ENCODE peak calls at places on chromosomes 3 and 15, in nine cellular contexts. One of them, this sample, is unnamed.

GRCh38 chr3:23202203-23202920 is 765 bp upstream of the UBE2E2 start:
- DNase-seq in HCT116: no peak
- DNase-seq in naive thymus-derived CD4-positive, alpha-beta T cell: no peak
- DNase-seq in upper lobe of left lung: peak; percentile 42
- DNase-seq in tibial nerve: peak; percentile 29
- DNase-seq in fibroblast of lung: peak; percentile 19
- DNase-seq in AG04450: no peak
- DNase-seq in neural progenitor cell: no peak
- DNase-seq in Caco-2: no peak
- DNase-seq in this sample: no peak

GRCh38 chr3:56801597-56802410 is at the start of gene ARHGEF3:
- DNase-seq in HCT116: peak; percentile 72
- DNase-seq in naive thymus-derived CD4-positive, alpha-beta T cell: peak; percentile 80
- DNase-seq in upper lobe of left lung: peak; percentile 98
- DNase-seq in tibial nerve: peak; percentile 63
- DNase-seq in fibroblast of lung: peak; percentile 65
- DNase-seq in AG04450: no peak
- DNase-seq in neural progenitor cell: peak; percentile 91
- DNase-seq in Caco-2: peak; percentile 84
- DNase-seq in this sample: no peak

GRCh38 chr3:15462451-15462850 is 35.1 kb downstream of the EAF1 start:
- DNase-seq in HCT116: no peak
- DNase-seq in naive thymus-derived CD4-positive, alpha-beta T cell: no peak
- DNase-seq in upper lobe of left lung: no peak
- DNase-seq in tibial nerve: no peak
- DNase-seq in fibroblast of lung: no peak
- DNase-seq in AG04450: no peak
- DNase-seq in neural progenitor cell: no peak
- DNase-seq in Caco-2: no peak
- DNase-seq in this sample: no peak

GRCh38 chr3:46867550-46867898 is 4.3 kb upstream of the MYL3 start:
- DNase-seq in HCT116: no peak
- DNase-seq in naive thymus-derived CD4-positive, alpha-beta T cell: no peak
- DNase-seq in upper lobe of left lung: peak; percentile 94
- DNase-seq in tibial nerve: peak; percentile 70
- DNase-seq in fibroblast of lung: peak; percentile 73
- DNase-seq in AG04450: no peak
- DNase-seq in neural progenitor cell: no peak
- DNase-seq in Caco-2: no peak
- DNase-seq in this sample: no peak

GRCh38 chr3:169146112-169146665 is 517.3 kb downstream of the MECOM start:
- DNase-seq in HCT116: no peak
- DNase-seq in naive thymus-derived CD4-positive, alpha-beta T cell: no peak
- DNase-seq in upper lobe of left lung: peak; percentile 77
- DNase-seq in tibial nerve: no peak
- DNase-seq in fibroblast of lung: peak; percentile 67
- DNase-seq in AG04450: no peak
- DNase-seq in neural progenitor cell: peak; percentile 81
- DNase-seq in Caco-2: peak; percentile 47
- DNase-seq in this sample: no peak

GRCh38 chr3:63724987-63725386 is 72.5 kb downstream of the SNTN start:
- DNase-seq in HCT116: no peak
- DNase-seq in naive thymus-derived CD4-positive, alpha-beta T cell: no peak
- DNase-seq in upper lobe of left lung: no peak
- DNase-seq in tibial nerve: no peak
- DNase-seq in fibroblast of lung: peak; percentile 32
- DNase-seq in AG04450: peak; percentile 57
- DNase-seq in neural progenitor cell: no peak
- DNase-seq in Caco-2: no peak
- DNase-seq in this sample: peak; percentile 75

GRCh38 chr3:143037867-143038266 is 36.5 kb downstream of the U2SURP start:
- DNase-seq in HCT116: no peak
- DNase-seq in naive thymus-derived CD4-positive, alpha-beta T cell: no peak
- DNase-seq in upper lobe of left lung: no peak
- DNase-seq in tibial nerve: no peak
- DNase-seq in fibroblast of lung: no peak
- DNase-seq in AG04450: no peak
- DNase-seq in neural progenitor cell: no peak
- DNase-seq in Caco-2: no peak
- DNase-seq in this sample: no peak

GRCh38 chr3:15974647-15975046 is 176.9 kb upstream of the ANKRD28 start:
- DNase-seq in HCT116: no peak
- DNase-seq in naive thymus-derived CD4-positive, alpha-beta T cell: no peak
- DNase-seq in upper lobe of left lung: no peak
- DNase-seq in tibial nerve: no peak
- DNase-seq in fibroblast of lung: no peak
- DNase-seq in AG04450: no peak
- DNase-seq in neural progenitor cell: peak; percentile 49
- DNase-seq in Caco-2: peak; percentile 13
- DNase-seq in this sample: no peak

GRCh38 chr15:98668566-98669308 is 20.4 kb downstream of the IGF1R start:
- DNase-seq in HCT116: peak; percentile 28
- DNase-seq in naive thymus-derived CD4-positive, alpha-beta T cell: no peak
- DNase-seq in upper lobe of left lung: no peak
- DNase-seq in tibial nerve: no peak
- DNase-seq in fibroblast of lung: peak; percentile 62
- DNase-seq in AG04450: no peak
- DNase-seq in neural progenitor cell: no peak
- DNase-seq in Caco-2: no peak
- DNase-seq in this sample: no peak

GRCh38 chr15:64006642-64007041 is 39.6 kb downstream of the DAPK2 start:
- DNase-seq in HCT116: no peak
- DNase-seq in naive thymus-derived CD4-positive, alpha-beta T cell: no peak
- DNase-seq in upper lobe of left lung: no peak
- DNase-seq in tibial nerve: no peak
- DNase-seq in fibroblast of lung: no peak
- DNase-seq in AG04450: no peak
- DNase-seq in neural progenitor cell: no peak
- DNase-seq in Caco-2: no peak
- DNase-seq in this sample: no peak

GRCh38 chr3:76107935-76108570 is 322.7 kb upstream of the ZNF717 start:
- DNase-seq in HCT116: peak; percentile 0
- DNase-seq in naive thymus-derived CD4-positive, alpha-beta T cell: no peak
- DNase-seq in upper lobe of left lung: no peak
- DNase-seq in tibial nerve: no peak
- DNase-seq in fibroblast of lung: peak; percentile 78
- DNase-seq in AG04450: peak; percentile 24
- DNase-seq in neural progenitor cell: peak; percentile 24
- DNase-seq in Caco-2: peak; percentile 21
- DNase-seq in this sample: no peak

GRCh38 chr3:197471221-197472010 is 84.4 kb downstream of the BDH1 start:
- DNase-seq in HCT116: no peak
- DNase-seq in naive thymus-derived CD4-positive, alpha-beta T cell: no peak
- DNase-seq in upper lobe of left lung: no peak
- DNase-seq in tibial nerve: no peak
- DNase-seq in fibroblast of lung: no peak
- DNase-seq in AG04450: no peak
- DNase-seq in neural progenitor cell: no peak
- DNase-seq in Caco-2: peak; percentile 24
- DNase-seq in this sample: no peak

GRCh38 chr15:75508741-75509532 is 57.4 kb upstream of the SIN3A start:
- DNase-seq in HCT116: peak; percentile 32
- DNase-seq in naive thymus-derived CD4-positive, alpha-beta T cell: no peak
- DNase-seq in upper lobe of left lung: no peak
- DNase-seq in tibial nerve: no peak
- DNase-seq in fibroblast of lung: peak; percentile 75
- DNase-seq in AG04450: peak; percentile 20
- DNase-seq in neural progenitor cell: no peak
- DNase-seq in Caco-2: peak; percentile 50
- DNase-seq in this sample: no peak

GRCh38 chr3:44396200-44397171 is 57.9 kb downstream of the TCAIM start:
- DNase-seq in HCT116: no peak
- DNase-seq in naive thymus-derived CD4-positive, alpha-beta T cell: no peak
- DNase-seq in upper lobe of left lung: peak; percentile 29
- DNase-seq in tibial nerve: no peak
- DNase-seq in fibroblast of lung: no peak
- DNase-seq in AG04450: no peak
- DNase-seq in neural progenitor cell: no peak
- DNase-seq in Caco-2: no peak
- DNase-seq in this sample: no peak

GRCh38 chr15:81400640-81401236 is 26.7 kb upstream of the TMC3 start:
- DNase-seq in HCT116: peak; percentile 52
- DNase-seq in naive thymus-derived CD4-positive, alpha-beta T cell: no peak
- DNase-seq in upper lobe of left lung: no peak
- DNase-seq in tibial nerve: no peak
- DNase-seq in fibroblast of lung: peak; percentile 76
- DNase-seq in AG04450: peak; percentile 27
- DNase-seq in neural progenitor cell: peak; percentile 53
- DNase-seq in Caco-2: peak; percentile 41
- DNase-seq in this sample: peak; percentile 7

GRCh38 chr3:114121996-114122709 is 56.7 kb downstream of the DRD3 start:
- DNase-seq in HCT116: no peak
- DNase-seq in naive thymus-derived CD4-positive, alpha-beta T cell: no peak
- DNase-seq in upper lobe of left lung: no peak
- DNase-seq in tibial nerve: no peak
- DNase-seq in fibroblast of lung: peak; percentile 78
- DNase-seq in AG04450: peak; percentile 15
- DNase-seq in neural progenitor cell: peak; percentile 34
- DNase-seq in Caco-2: no peak
- DNase-seq in this sample: no peak

GRCh38 chr15:74245342-74245931 is 9.3 kb downstream of the CCDC33 start:
- DNase-seq in HCT116: no peak
- DNase-seq in naive thymus-derived CD4-positive, alpha-beta T cell: no peak
- DNase-seq in upper lobe of left lung: peak; percentile 81
- DNase-seq in tibial nerve: no peak
- DNase-seq in fibroblast of lung: no peak
- DNase-seq in AG04450: no peak
- DNase-seq in neural progenitor cell: peak; percentile 81
- DNase-seq in Caco-2: no peak
- DNase-seq in this sample: no peak

GRCh38 chr3:4829031-4829394 is 150.2 kb upstream of the BHLHE40 start:
- DNase-seq in HCT116: no peak
- DNase-seq in naive thymus-derived CD4-positive, alpha-beta T cell: no peak
- DNase-seq in upper lobe of left lung: no peak
- DNase-seq in tibial nerve: no peak
- DNase-seq in fibroblast of lung: no peak
- DNase-seq in AG04450: no peak
- DNase-seq in neural progenitor cell: no peak
- DNase-seq in Caco-2: no peak
- DNase-seq in this sample: no peak

GRCh38 chr3:4833471-4833870 is 145.8 kb upstream of the BHLHE40 start:
- DNase-seq in HCT116: no peak
- DNase-seq in naive thymus-derived CD4-positive, alpha-beta T cell: no peak
- DNase-seq in upper lobe of left lung: no peak
- DNase-seq in tibial nerve: no peak
- DNase-seq in fibroblast of lung: no peak
- DNase-seq in AG04450: no peak
- DNase-seq in neural progenitor cell: no peak
- DNase-seq in Caco-2: no peak
- DNase-seq in this sample: no peak

GRCh38 chr3:4827767-4828166 is 151.5 kb upstream of the BHLHE40 start:
- DNase-seq in HCT116: no peak
- DNase-seq in naive thymus-derived CD4-positive, alpha-beta T cell: no peak
- DNase-seq in upper lobe of left lung: no peak
- DNase-seq in tibial nerve: no peak
- DNase-seq in fibroblast of lung: no peak
- DNase-seq in AG04450: no peak
- DNase-seq in neural progenitor cell: no peak
- DNase-seq in Caco-2: no peak
- DNase-seq in this sample: no peak

GRCh38 chr3:4828279-4829030 is 150.8 kb upstream of the BHLHE40 start:
- DNase-seq in HCT116: no peak
- DNase-seq in naive thymus-derived CD4-positive, alpha-beta T cell: no peak
- DNase-seq in upper lobe of left lung: peak; percentile 51
- DNase-seq in tibial nerve: peak; percentile 32
- DNase-seq in fibroblast of lung: peak; percentile 54
- DNase-seq in AG04450: no peak
- DNase-seq in neural progenitor cell: no peak
- DNase-seq in Caco-2: no peak
- DNase-seq in this sample: peak; percentile 52

GRCh38 chr3:4830586-4830914 is 148.7 kb upstream of the BHLHE40 start:
- DNase-seq in HCT116: no peak
- DNase-seq in naive thymus-derived CD4-positive, alpha-beta T cell: no peak
- DNase-seq in upper lobe of left lung: no peak
- DNase-seq in tibial nerve: no peak
- DNase-seq in fibroblast of lung: no peak
- DNase-seq in AG04450: no peak
- DNase-seq in neural progenitor cell: no peak
- DNase-seq in Caco-2: no peak
- DNase-seq in this sample: no peak
- H3K4me3 ChIP-seq in HCT116: no peak overlapping the region
- H3K4me3 ChIP-seq in naive thymus-derived CD4-positive, alpha-beta T cell: peak overlapping the region; percentile 55
- H3K4me3 ChIP-seq in upper lobe of left lung: no peak overlapping the region
- H3K4me3 ChIP-seq in tibial nerve: no peak overlapping the region
- H3K4me3 ChIP-seq in fibroblast of lung: no peak overlapping the region
- H3K4me3 ChIP-seq in AG04450: no peak overlapping the region
- H3K4me3 ChIP-seq in neural progenitor cell: no peak overlapping the region
- H3K4me3 ChIP-seq in Caco-2: no peak overlapping the region
- H3K4me3 ChIP-seq in this sample: peak overlapping the region; percentile 10

GRCh38 chr15:23912191-23912590 is 225.1 kb upstream of the NDN start:
- DNase-seq in HCT116: no peak
- DNase-seq in naive thymus-derived CD4-positive, alpha-beta T cell: no peak
- DNase-seq in upper lobe of left lung: peak; percentile 44
- DNase-seq in tibial nerve: no peak
- DNase-seq in fibroblast of lung: no peak
- DNase-seq in AG04450: no peak
- DNase-seq in neural progenitor cell: peak; percentile 81
- DNase-seq in Caco-2: no peak
- DNase-seq in this sample: no peak
- H3K4me3 ChIP-seq in HCT116: no peak overlapping the region
- H3K4me3 ChIP-seq in naive thymus-derived CD4-positive, alpha-beta T cell: no peak overlapping the region
- H3K4me3 ChIP-seq in upper lobe of left lung: no peak overlapping the region
- H3K4me3 ChIP-seq in tibial nerve: no peak overlapping the region
- H3K4me3 ChIP-seq in fibroblast of lung: no peak overlapping the region
- H3K4me3 ChIP-seq in AG04450: no peak overlapping the region
- H3K4me3 ChIP-seq in neural progenitor cell: peak overlapping the region; percentile 23
- H3K4me3 ChIP-seq in Caco-2: no peak overlapping the region
- H3K4me3 ChIP-seq in this sample: no peak overlapping the region

GRCh38 chr15:23866832-23867231 is 179.7 kb upstream of the NDN start:
- DNase-seq in HCT116: no peak
- DNase-seq in naive thymus-derived CD4-positive, alpha-beta T cell: no peak
- DNase-seq in upper lobe of left lung: no peak
- DNase-seq in tibial nerve: no peak
- DNase-seq in fibroblast of lung: peak; percentile 17
- DNase-seq in AG04450: no peak
- DNase-seq in neural progenitor cell: peak; percentile 36
- DNase-seq in Caco-2: peak; percentile 37
- DNase-seq in this sample: no peak

DNA sequence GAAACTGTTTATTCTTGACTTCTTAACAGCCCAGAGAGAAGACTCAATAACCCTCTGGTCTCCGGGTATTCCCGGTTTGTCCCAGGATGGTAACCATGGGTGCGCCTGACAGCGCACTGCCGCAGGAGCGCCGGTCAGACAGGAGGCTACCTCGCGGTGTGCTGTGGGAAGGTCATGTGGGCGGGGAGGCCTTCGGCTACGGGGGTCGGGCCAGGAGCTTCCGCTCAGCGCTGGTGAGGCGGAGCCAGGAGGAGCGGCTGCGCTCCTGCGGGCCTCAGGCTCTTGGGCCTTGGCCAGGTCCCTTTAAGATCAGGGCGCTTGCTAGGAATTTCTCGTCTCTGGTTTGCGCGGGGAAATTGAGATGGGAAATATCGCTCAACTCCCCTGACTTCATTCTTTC is 182.3 kb upstream of the NDN start:
- DNase-seq in HCT116: no peak
- DNase-seq in naive thymus-derived CD4-positive, alpha-beta T cell: no peak
- DNase-seq in upper lobe of left lung: peak; percentile 83
- DNase-seq in tibial nerve: no peak
- DNase-seq in fibroblast of lung: no peak
- DNase-seq in AG04450: no peak
- DNase-seq in neural progenitor cell: peak; percentile 86
- DNase-seq in Caco-2: no peak
- DNase-seq in this sample: no peak
- H3K4me3 ChIP-seq in HCT116: no peak overlapping the region
- H3K4me3 ChIP-seq in naive thymus-derived CD4-positive, alpha-beta T cell: no peak overlapping the region
- H3K4me3 ChIP-seq in upper lobe of left lung: no peak overlapping the region
- H3K4me3 ChIP-seq in tibial nerve: no peak overlapping the region
- H3K4me3 ChIP-seq in fibroblast of lung: no peak overlapping the region
- H3K4me3 ChIP-seq in AG04450: no peak overlapping the region
- H3K4me3 ChIP-seq in neural progenitor cell: peak overlapping the region; percentile 23
- H3K4me3 ChIP-seq in Caco-2: no peak overlapping the region
- H3K4me3 ChIP-seq in this sample: no peak overlapping the region

GRCh38 chr3:39104961-39105686 is 2.3 kb downstream of the GORASP1 start:
- DNase-seq in HCT116: no peak
- DNase-seq in naive thymus-derived CD4-positive, alpha-beta T cell: no peak
- DNase-seq in upper lobe of left lung: no peak
- DNase-seq in tibial nerve: no peak
- DNase-seq in fibroblast of lung: no peak
- DNase-seq in AG04450: no peak
- DNase-seq in neural progenitor cell: no peak
- DNase-seq in Caco-2: no peak
- DNase-seq in this sample: no peak
- H3K4me3 ChIP-seq in HCT116: no peak overlapping the region
- H3K4me3 ChIP-seq in naive thymus-derived CD4-positive, alpha-beta T cell: no peak overlapping the region
- H3K4me3 ChIP-seq in upper lobe of left lung: no peak overlapping the region
- H3K4me3 ChIP-seq in tibial nerve: no peak overlapping the region
- H3K4me3 ChIP-seq in fibroblast of lung: peak overlapping the region; percentile 96
- H3K4me3 ChIP-seq in AG04450: no peak overlapping the region
- H3K4me3 ChIP-seq in neural progenitor cell: no peak overlapping the region
- H3K4me3 ChIP-seq in Caco-2: no peak overlapping the region
- H3K4me3 ChIP-seq in this sample: no peak overlapping the region